ENCODE peak calls at places on chromosomes 11 and 22, in five cellular contexts. One of them, this sample, is unnamed.

GRCh38 chr22:46661221-46661851 is 41.1 kb downstream of the GRAMD4 start:
- DNase-seq in GM06990: no peak
- DNase-seq in astrocyte of the spinal cord: peak; percentile 51
- DNase-seq in CD8-positive, alpha-beta T cell: no peak
- DNase-seq in AG09309: no peak
- DNase-seq in this sample: no peak

GRCh38 chr11:17457361-17458104 is 19.1 kb downstream of the ABCC8 start:
- DNase-seq in astrocyte of the spinal cord: no peak
- DNase-seq in CD8-positive, alpha-beta T cell: no peak
- DNase-seq in GM06990: no peak
- DNase-seq in AG09309: no peak
- DNase-seq in this sample: no peak

GRCh38 chr11:4511846-4512245 is 29.4 kb downstream of the OR52K1 start:
- DNase-seq in CD8-positive, alpha-beta T cell: no peak
- DNase-seq in GM06990: no peak
- DNase-seq in astrocyte of the spinal cord: no peak
- DNase-seq in AG09309: no peak
- DNase-seq in this sample: no peak

GRCh38 chr11:3669742-3670183 is 1.4 kb downstream of the CHRNA10 start:
- DNase-seq in CD8-positive, alpha-beta T cell: no peak
- DNase-seq in GM06990: no peak
- DNase-seq in astrocyte of the spinal cord: no peak
- DNase-seq in AG09309: no peak
- DNase-seq in this sample: no peak

GRCh38 chr11:76621866-76622265 is 48.7 kb downstream of the LRRC32 start:
- DNase-seq in astrocyte of the spinal cord: no peak
- DNase-seq in GM06990: no peak
- DNase-seq in AG09309: no peak
- DNase-seq in CD8-positive, alpha-beta T cell: no peak
- DNase-seq in this sample: no peak

GRCh38 chr11:1303196-1303821 is 6.1 kb downstream of the TOLLIP start:
- DNase-seq in GM06990: no peak
- DNase-seq in astrocyte of the spinal cord: no peak
- DNase-seq in AG09309: no peak
- DNase-seq in CD8-positive, alpha-beta T cell: no peak
- DNase-seq in this sample: no peak

GRCh38 chr11:67351275-67352005 is 1.9 kb downstream of the POLD4 start:
- DNase-seq in GM06990: no peak
- DNase-seq in CD8-positive, alpha-beta T cell: peak; percentile 46
- DNase-seq in AG09309: no peak
- DNase-seq in astrocyte of the spinal cord: peak; percentile 78
- DNase-seq in this sample: no peak

GRCh38 chr22:24240381-24240780 is 4.5 kb downstream of the GGT5 start:
- DNase-seq in astrocyte of the spinal cord: no peak
- DNase-seq in CD8-positive, alpha-beta T cell: no peak
- DNase-seq in GM06990: no peak
- DNase-seq in AG09309: no peak
- DNase-seq in this sample: no peak

GRCh38 chr11:95563173-95563572 is 226.4 kb downstream of the FAM76B start:
- DNase-seq in GM06990: no peak
- DNase-seq in astrocyte of the spinal cord: no peak
- DNase-seq in AG09309: no peak
- DNase-seq in CD8-positive, alpha-beta T cell: no peak
- DNase-seq in this sample: no peak

GRCh38 chr11:120184371-120184945 is 26.4 kb upstream of the OAF start:
- DNase-seq in CD8-positive, alpha-beta T cell: no peak
- DNase-seq in astrocyte of the spinal cord: no peak
- DNase-seq in AG09309: no peak
- DNase-seq in GM06990: no peak
- DNase-seq in this sample: no peak

DNA sequence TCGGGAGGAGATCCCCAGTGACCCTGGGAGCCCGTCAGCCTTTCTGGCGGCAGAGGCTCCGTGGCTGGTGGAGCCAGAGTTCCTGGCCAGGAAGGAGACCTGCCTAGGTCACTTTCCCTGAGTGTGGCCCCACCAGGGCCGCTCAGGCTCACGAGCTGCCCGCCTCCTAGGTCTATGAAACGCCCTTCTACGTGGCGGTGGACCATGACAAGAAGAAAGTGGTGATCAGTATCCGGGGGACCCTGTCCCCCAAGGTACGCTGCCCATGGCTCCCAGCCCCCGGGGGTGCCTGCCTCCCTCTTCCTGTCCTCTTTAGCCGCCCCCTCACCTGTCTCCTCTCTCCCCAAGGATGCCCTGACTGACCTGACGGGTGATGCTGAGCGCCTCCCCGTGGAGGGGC is 17.0 kb upstream of the MYRF start:
- DNase-seq in GM06990: no peak
- DNase-seq in astrocyte of the spinal cord: no peak
- DNase-seq in CD8-positive, alpha-beta T cell: no peak
- DNase-seq in AG09309: no peak
- DNase-seq in this sample: no peak
- H3K4me3 ChIP-seq in GM06990: no peak overlapping the region
- H3K4me3 ChIP-seq in astrocyte of the spinal cord: no peak overlapping the region
- H3K4me3 ChIP-seq in CD8-positive, alpha-beta T cell: no peak overlapping the region
- H3K4me3 ChIP-seq in AG09309: no peak overlapping the region
- H3K4me3 ChIP-seq in this sample: no peak overlapping the region

DNA sequence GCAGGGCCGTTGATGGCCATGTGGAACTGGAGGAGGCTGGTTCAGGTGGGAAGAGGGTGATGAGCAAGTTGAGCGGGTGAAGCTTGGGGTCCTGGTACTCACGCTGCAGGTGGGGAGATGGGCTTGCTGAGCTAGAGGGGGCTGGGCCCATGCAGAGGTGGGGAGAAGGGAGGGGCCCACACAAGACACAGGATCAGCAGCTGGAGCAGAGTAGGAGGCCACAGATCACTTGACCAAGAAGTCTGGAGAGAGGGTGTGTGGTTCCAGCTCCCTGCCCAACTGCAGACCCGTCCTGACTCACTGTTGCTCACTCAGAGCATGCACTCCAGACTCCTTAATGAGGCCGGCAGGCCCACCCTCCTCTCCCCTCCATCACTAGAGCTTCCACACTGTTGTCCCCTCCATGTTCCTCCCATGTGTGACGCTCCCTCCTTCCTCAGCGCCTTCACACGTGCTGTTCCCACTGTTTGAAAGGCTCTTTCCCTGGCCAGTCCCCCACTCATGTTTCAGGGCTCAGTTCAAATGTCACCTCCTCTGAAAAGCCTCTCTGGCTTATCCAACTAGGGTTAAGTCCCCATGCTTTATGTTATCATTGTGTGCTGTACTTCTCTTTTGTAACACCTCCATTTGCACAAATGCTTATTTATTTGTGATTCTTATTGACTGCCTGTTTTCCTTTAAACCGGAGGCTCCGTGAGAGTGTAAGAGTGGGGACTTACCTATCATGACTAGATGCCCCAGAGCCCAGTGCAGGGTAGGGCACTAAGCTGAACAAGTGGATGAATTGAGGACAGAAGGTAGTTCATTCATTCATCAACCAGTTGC is 2.3 kb downstream of the CCDC86 start:
- DNase-seq in CD8-positive, alpha-beta T cell: no peak
- DNase-seq in astrocyte of the spinal cord: peak; percentile 57
- DNase-seq in AG09309: no peak
- DNase-seq in GM06990: no peak
- DNase-seq in this sample: no peak
- H3K4me3 ChIP-seq in CD8-positive, alpha-beta T cell: peak overlapping the region; percentile 84
- H3K4me3 ChIP-seq in astrocyte of the spinal cord: peak overlapping the region; percentile 93
- H3K4me3 ChIP-seq in AG09309: peak overlapping the region; percentile 99
- H3K4me3 ChIP-seq in GM06990: peak overlapping the region; percentile 73
- H3K4me3 ChIP-seq in this sample: peak overlapping the region; percentile 96

DNA sequence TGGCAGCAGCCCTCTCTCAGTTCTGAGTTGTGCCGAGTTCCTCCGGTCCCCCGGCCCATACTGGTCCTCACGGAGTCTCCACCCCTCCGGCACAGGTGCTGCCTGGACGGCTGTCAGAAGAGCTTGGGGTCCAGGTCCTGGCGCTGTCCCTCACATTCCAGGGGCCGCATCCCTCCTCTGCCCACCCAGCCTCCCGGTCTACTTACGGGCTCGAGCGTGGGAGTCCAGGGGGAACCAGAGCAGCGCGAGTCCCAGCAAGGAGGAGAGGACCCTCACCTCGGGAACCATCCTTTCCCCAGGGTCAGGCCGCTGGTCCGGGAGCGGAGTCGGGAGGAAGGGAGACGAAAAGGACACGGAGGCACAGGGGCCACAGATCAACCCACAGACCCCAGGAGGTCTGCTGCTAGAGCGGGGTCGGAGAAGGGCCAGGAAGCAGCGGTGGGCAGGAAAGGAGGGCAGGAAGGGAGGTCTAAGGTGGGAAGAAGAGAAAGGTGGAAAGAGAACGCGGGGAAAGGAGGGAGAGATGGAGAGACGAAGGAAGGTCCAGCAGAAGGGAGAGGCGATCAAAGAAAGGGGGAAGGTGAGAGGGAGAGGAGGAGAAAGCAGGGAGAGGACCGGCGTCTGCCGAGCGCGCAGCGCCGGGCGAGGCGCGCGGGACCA is 495 bp downstream of the CHRDL2 start:
- DNase-seq in AG09309: no peak
- DNase-seq in astrocyte of the spinal cord: no peak
- DNase-seq in CD8-positive, alpha-beta T cell: no peak
- DNase-seq in GM06990: no peak
- DNase-seq in this sample: no peak
- H3K4me3 ChIP-seq in AG09309: no peak overlapping the region
- H3K4me3 ChIP-seq in astrocyte of the spinal cord: no peak overlapping the region
- H3K4me3 ChIP-seq in CD8-positive, alpha-beta T cell: no peak overlapping the region
- H3K4me3 ChIP-seq in GM06990: no peak overlapping the region
- H3K4me3 ChIP-seq in this sample: peak overlapping the region; percentile 6

DNA sequence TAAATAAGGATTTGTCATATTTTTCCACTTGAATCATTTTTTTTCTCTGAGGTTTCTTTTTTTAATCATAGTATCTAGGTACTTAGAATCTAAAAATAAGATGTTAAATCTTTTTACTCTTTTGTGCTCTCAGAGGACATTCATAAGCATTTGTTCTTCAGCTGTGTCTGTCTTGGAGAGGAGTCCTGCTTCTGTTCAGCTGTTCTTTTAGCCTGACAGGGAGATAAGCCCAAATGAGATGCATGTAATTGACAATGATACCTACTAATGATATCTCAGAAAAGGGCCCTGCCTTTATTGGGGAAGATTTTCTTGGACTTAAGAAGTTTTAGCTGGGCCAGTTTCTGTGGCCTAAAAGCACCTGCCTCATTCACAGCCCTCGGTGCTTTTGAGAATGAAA is 156.9 kb downstream of the NCAM1 start:
- DNase-seq in GM06990: no peak
- DNase-seq in CD8-positive, alpha-beta T cell: no peak
- DNase-seq in AG09309: no peak
- DNase-seq in astrocyte of the spinal cord: no peak
- DNase-seq in this sample: no peak
- H3K4me3 ChIP-seq in GM06990: no peak overlapping the region
- H3K4me3 ChIP-seq in CD8-positive, alpha-beta T cell: no peak overlapping the region
- H3K4me3 ChIP-seq in AG09309: no peak overlapping the region
- H3K4me3 ChIP-seq in astrocyte of the spinal cord: no peak overlapping the region
- H3K4me3 ChIP-seq in this sample: no peak overlapping the region

DNA sequence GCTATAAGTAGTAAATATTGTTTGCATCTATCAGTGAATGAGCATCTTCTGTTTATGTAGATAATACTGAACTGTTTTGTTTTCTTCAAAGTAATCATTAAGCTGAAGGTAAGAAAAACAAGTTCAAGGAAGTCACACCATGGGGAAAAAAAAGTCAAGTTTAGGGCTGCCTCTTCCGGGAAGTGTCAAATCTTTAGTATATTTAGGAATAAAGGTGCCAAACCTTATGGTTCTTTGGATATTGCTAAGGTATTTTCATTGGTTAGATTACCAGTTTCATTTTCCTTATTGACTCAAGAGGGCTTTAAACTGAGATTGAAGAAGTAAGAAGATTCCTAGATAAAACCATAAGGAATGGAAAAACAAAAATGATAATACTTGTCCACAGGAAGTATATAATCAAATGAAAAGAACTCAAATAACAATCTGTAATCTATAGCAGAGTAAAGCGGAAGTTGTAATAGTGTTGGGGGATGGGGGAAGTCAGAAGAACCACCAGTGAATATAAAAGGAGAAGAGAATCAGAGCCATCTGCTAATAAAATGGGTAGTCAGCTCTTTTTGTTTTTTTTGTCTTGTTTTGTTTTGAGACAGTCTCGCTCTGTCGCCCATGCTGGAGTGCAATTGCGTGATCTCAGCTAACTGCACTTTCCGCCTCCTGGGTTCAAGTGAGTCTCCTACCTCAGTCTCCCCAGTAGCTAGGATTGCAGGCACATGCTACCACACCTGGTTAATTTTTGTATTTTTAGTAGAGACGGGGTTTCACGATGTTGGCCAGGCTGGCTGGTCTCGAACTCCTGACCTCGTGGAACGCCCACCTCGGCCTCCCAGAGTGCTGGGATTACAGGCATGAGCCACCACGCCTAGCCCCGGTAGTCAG is 2.3 kb downstream of the ATM start:
- DNase-seq in GM06990: peak; percentile 61
- DNase-seq in astrocyte of the spinal cord: no peak
- DNase-seq in AG09309: no peak
- DNase-seq in CD8-positive, alpha-beta T cell: no peak
- DNase-seq in this sample: no peak
- H3K4me3 ChIP-seq in GM06990: peak overlapping the region; percentile 91
- H3K4me3 ChIP-seq in astrocyte of the spinal cord: no peak overlapping the region
- H3K4me3 ChIP-seq in AG09309: no peak overlapping the region
- H3K4me3 ChIP-seq in CD8-positive, alpha-beta T cell: peak overlapping the region; percentile 91
- H3K4me3 ChIP-seq in this sample: peak overlapping the region; percentile 74

GRCh38 chr11:117095301-117096139 is 2.7 kb downstream of the SIK3 start:
- DNase-seq in astrocyte of the spinal cord: no peak
- DNase-seq in CD8-positive, alpha-beta T cell: no peak
- DNase-seq in AG09309: no peak
- DNase-seq in GM06990: no peak
- DNase-seq in this sample: no peak
- H3K4me3 ChIP-seq in astrocyte of the spinal cord: no peak overlapping the region
- H3K4me3 ChIP-seq in CD8-positive, alpha-beta T cell: peak overlapping the region; percentile 84
- H3K4me3 ChIP-seq in AG09309: no peak overlapping the region
- H3K4me3 ChIP-seq in GM06990: peak overlapping the region; percentile 70
- H3K4me3 ChIP-seq in this sample: no peak overlapping the region

GRCh38 chr22:40193429-40194421 is 16.0 kb downstream of the TNRC6B start:
- DNase-seq in CD8-positive, alpha-beta T cell: no peak
- DNase-seq in astrocyte of the spinal cord: peak; percentile 62
- DNase-seq in AG09309: no peak
- DNase-seq in GM06990: no peak
- DNase-seq in this sample: no peak

GRCh38 chr22:40194656-40195055 is 16.9 kb downstream of the TNRC6B start:
- DNase-seq in astrocyte of the spinal cord: no peak
- DNase-seq in CD8-positive, alpha-beta T cell: no peak
- DNase-seq in GM06990: no peak
- DNase-seq in AG09309: no peak
- DNase-seq in this sample: no peak

GRCh38 chr22:40199852-40200251 is 22.1 kb downstream of the TNRC6B start:
- DNase-seq in CD8-positive, alpha-beta T cell: no peak
- DNase-seq in astrocyte of the spinal cord: no peak
- DNase-seq in GM06990: no peak
- DNase-seq in AG09309: no peak
- DNase-seq in this sample: no peak

GRCh38 chr22:40199223-40199622 is 21.5 kb downstream of the TNRC6B start:
- DNase-seq in CD8-positive, alpha-beta T cell: no peak
- DNase-seq in AG09309: no peak
- DNase-seq in GM06990: no peak
- DNase-seq in astrocyte of the spinal cord: no peak
- DNase-seq in this sample: no peak

DNA sequence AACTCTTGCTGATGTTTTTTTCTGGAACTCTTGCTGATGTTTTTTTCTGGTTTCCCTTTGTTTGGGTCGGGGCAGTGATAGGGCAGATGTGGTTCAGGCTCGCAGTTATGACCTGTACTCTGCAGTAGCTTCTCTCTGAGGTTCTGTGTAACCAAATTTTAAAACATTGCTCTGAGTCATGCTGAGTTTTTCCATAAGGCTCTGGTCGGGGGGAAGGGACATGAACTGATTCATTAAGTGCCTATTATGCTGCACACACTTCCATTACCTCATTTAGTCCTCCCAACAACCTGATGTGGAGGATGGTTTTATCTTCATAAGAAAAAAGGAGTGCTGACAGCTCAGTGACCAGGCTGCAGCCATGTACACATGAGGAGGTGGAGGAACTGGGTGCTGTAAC is 18.9 kb downstream of the TNRC6B start:
- DNase-seq in CD8-positive, alpha-beta T cell: no peak
- DNase-seq in AG09309: no peak
- DNase-seq in astrocyte of the spinal cord: peak; percentile 92
- DNase-seq in GM06990: no peak
- DNase-seq in this sample: peak; percentile 73
- H3K4me3 ChIP-seq in CD8-positive, alpha-beta T cell: no peak overlapping the region
- H3K4me3 ChIP-seq in AG09309: no peak overlapping the region
- H3K4me3 ChIP-seq in astrocyte of the spinal cord: no peak overlapping the region
- H3K4me3 ChIP-seq in GM06990: no peak overlapping the region
- H3K4me3 ChIP-seq in this sample: no peak overlapping the region

This sample was measured in skeletal muscle cell.